ENCODE peak calls at places on chromosomes 6 and 20, in five cellular contexts. One of them, this sample, is unnamed.

GRCh38 chr6:127578900-127579299 is 1.9 kb downstream of the C6orf58 start:
- DNase-seq in adrenal gland: no peak
- DNase-seq in endothelial cell of umbilical vein: no peak
- DNase-seq in A549: no peak
- DNase-seq in heart left ventricle: no peak
- DNase-seq in this sample: no peak

GRCh38 chr6:3305216-3305565 is 46.4 kb downstream of the PSMG4 start:
- DNase-seq in A549: no peak
- DNase-seq in endothelial cell of umbilical vein: no peak
- DNase-seq in heart left ventricle: no peak
- DNase-seq in adrenal gland: no peak
- DNase-seq in this sample: no peak

GRCh38 chr6:143569035-143569434 is 57.5 kb upstream of the FUCA2 start:
- DNase-seq in heart left ventricle: no peak
- DNase-seq in adrenal gland: no peak
- DNase-seq in endothelial cell of umbilical vein: no peak
- DNase-seq in A549: no peak
- DNase-seq in this sample: no peak

GRCh38 chr20:3106658-3107463 is 22.3 kb upstream of the AVP start:
- DNase-seq in endothelial cell of umbilical vein: no peak
- DNase-seq in adrenal gland: no peak
- DNase-seq in A549: no peak
- DNase-seq in heart left ventricle: no peak
- DNase-seq in this sample: no peak

GRCh38 chr20:4814696-4815252 is 93.1 kb downstream of the PRND start:
- DNase-seq in endothelial cell of umbilical vein: peak; percentile 34
- DNase-seq in heart left ventricle: peak; percentile 65
- DNase-seq in A549: no peak
- DNase-seq in adrenal gland: no peak
- DNase-seq in this sample: peak; percentile 47

GRCh38 chr6:11198663-11199603 is 33.5 kb downstream of the NEDD9 start:
- DNase-seq in heart left ventricle: no peak
- DNase-seq in adrenal gland: no peak
- DNase-seq in A549: no peak
- DNase-seq in endothelial cell of umbilical vein: no peak
- DNase-seq in this sample: peak; percentile 41

GRCh38 chr6:124197148-124197547 is 393.5 kb downstream of the NKAIN2 start:
- DNase-seq in A549: no peak
- DNase-seq in adrenal gland: no peak
- DNase-seq in endothelial cell of umbilical vein: no peak
- DNase-seq in heart left ventricle: no peak
- DNase-seq in this sample: no peak

GRCh38 chr6:134123666-134124208 is 71.3 kb upstream of the SLC2A12 start:
- DNase-seq in endothelial cell of umbilical vein: peak; percentile 76
- DNase-seq in adrenal gland: no peak
- DNase-seq in heart left ventricle: no peak
- DNase-seq in A549: peak; percentile 19
- DNase-seq in this sample: no peak

GRCh38 chr6:36595168-36595818 is 1.1 kb downstream of the SRSF3 start:
- DNase-seq in heart left ventricle: peak; percentile 45
- DNase-seq in endothelial cell of umbilical vein: peak; percentile 52
- DNase-seq in A549: no peak
- DNase-seq in adrenal gland: peak; percentile 60
- DNase-seq in this sample: no peak

DNA sequence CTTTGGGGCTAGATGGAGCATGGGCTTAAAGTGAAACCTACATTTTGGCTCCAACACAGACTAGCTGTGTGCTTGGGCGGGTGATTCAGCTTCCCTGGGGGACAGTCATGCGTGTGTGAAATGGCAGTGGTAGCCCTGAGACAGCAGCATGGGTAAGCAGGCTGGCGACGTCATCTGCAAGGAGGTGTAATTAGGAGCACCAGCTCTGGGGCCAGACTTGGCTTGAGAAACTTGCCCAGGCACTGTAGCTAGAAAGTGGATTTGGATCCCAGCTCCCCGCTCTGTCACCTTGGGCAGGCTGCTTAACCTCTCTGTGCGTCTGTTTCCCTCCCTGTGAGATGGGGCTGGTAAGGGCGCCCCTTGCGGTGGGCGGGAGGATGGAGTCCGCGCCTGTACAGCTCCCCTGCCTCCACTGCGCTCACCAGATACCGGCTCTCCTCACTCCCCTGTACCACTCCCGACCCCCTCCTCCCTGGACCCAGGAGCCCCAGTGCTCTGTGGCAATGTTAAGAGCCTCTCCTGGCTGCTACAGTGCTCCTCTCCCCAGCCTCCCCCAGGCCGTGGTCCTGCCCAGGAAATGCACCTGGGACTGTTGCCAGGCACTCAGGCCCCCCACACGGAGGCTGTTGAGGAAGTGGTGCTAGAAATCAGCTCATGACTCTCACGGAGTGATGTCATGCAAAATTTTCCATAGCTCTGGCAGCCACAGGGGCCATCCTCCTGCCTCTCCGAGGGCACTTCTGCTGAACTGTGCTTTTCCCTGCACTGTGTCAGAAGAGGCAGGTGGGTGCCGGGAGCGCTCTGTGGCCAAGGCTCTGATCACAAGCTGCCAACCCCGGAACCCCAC is 44.6 kb downstream of the SYNJ2 start:
- DNase-seq in A549: peak; percentile 78
- DNase-seq in endothelial cell of umbilical vein: peak; percentile 98
- DNase-seq in heart left ventricle: peak; percentile 85
- DNase-seq in adrenal gland: peak; percentile 86
- DNase-seq in this sample: peak; percentile 70
- TF ChIP-seq POLR2A in A549: no peak
- TF ChIP-seq POLR2A in endothelial cell of umbilical vein: no peak
- TF ChIP-seq POLR2A in heart left ventricle: no peak
- TF ChIP-seq POLR2A in adrenal gland: peak; percentile 22
- TF ChIP-seq POLR2A in this sample: no peak

DNA sequence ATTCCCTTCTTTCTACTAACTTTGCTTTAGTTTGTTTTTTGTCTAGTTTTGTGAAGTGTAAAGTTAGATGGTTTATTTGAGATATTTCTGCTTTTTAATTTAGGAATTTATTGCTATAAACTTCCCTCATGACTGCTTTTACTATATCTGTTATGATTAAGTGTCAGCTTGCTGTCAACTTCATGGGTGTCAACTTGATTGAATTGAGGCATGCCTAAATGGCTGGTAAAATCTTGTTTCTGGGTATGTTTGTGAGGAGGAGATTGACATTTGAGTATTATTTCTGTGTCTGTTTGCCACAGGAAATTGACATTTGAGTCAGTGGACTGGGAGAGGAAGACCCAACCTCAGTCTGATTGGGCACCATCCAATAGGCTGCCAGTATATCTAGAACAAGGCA is 1147.0 kb upstream of the EYS start:
- DNase-seq in endothelial cell of umbilical vein: no peak
- DNase-seq in heart left ventricle: no peak
- DNase-seq in adrenal gland: no peak
- DNase-seq in A549: no peak
- DNase-seq in this sample: no peak
- TF ChIP-seq POLR2A in endothelial cell of umbilical vein: no peak
- TF ChIP-seq POLR2A in heart left ventricle: no peak
- TF ChIP-seq POLR2A in adrenal gland: no peak
- TF ChIP-seq POLR2A in A549: no peak
- TF ChIP-seq POLR2A in this sample: no peak

DNA sequence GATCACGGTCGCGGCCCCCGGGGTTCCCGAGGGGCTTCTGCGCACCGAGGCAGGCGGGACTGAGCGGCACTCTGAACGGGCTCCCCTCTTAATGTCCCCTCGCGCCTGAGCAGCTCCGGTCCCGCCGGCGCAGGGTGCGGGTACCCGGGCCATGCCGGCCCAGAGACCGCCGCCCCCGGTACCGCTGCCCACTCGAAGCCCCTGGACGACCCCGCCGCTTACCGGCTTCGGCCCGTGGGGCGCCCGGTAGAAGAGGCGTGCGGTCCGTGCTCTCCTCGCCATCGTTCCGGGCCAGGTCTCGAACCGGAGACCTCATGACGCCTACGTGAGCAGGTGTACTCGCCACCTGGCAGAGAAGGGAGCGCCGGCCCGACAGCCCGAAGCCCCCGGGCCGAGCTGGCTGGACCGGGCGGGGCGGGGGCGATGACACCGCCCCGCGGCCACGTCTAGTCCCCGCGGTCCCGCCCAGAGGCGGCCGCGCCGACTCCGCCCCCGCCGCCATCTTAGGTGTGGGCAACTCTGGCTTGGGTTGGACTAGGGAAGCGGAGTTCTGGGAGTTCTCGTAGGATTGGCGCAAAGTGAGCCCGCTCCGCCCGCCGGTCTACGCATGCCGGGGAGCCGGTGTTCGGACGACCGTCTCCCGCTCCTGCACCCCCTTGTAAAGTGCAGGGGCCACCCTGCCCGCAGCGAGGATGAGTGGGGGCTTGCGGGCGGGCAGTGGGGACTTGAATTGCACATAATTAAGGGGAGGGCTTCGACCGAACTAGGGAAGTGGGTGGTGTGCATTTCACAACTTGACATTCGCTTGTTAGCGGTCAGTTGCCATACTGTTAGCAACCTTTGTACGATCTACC is at the start of gene SLC17A5:
- DNase-seq in adrenal gland: peak; percentile 94
- DNase-seq in A549: peak; percentile 87
- DNase-seq in endothelial cell of umbilical vein: peak; percentile 95
- DNase-seq in heart left ventricle: peak; percentile 95
- DNase-seq in this sample: peak; percentile 85
- TF ChIP-seq POLR2A in adrenal gland: peak; percentile 85
- TF ChIP-seq POLR2A in A549: peak; percentile 61
- TF ChIP-seq POLR2A in endothelial cell of umbilical vein: peak; percentile 90
- TF ChIP-seq POLR2A in heart left ventricle: peak; percentile 82
- TF ChIP-seq POLR2A in this sample: peak; percentile 75

GRCh38 chr6:692858-693736 is at the start of gene EXOC2:
- DNase-seq in heart left ventricle: peak; percentile 91
- DNase-seq in A549: peak; percentile 35
- DNase-seq in adrenal gland: peak; percentile 83
- DNase-seq in endothelial cell of umbilical vein: peak; percentile 79
- DNase-seq in this sample: peak; percentile 83
- TF ChIP-seq POLR2A in heart left ventricle: peak; percentile 63
- TF ChIP-seq POLR2A in A549: peak; percentile 69
- TF ChIP-seq POLR2A in adrenal gland: peak; percentile 67
- TF ChIP-seq POLR2A in endothelial cell of umbilical vein: no peak
- TF ChIP-seq POLR2A in this sample: peak; percentile 62

GRCh38 chr6:31497595-31498476 is at the start of gene MICB:
- DNase-seq in heart left ventricle: peak; percentile 75
- DNase-seq in adrenal gland: peak; percentile 80
- DNase-seq in A549: peak; percentile 78
- DNase-seq in endothelial cell of umbilical vein: peak; percentile 85
- DNase-seq in this sample: peak; percentile 69
- TF ChIP-seq POLR2A in heart left ventricle: peak; percentile 60
- TF ChIP-seq POLR2A in adrenal gland: peak; percentile 40
- TF ChIP-seq POLR2A in A549: peak; percentile 64
- TF ChIP-seq POLR2A in endothelial cell of umbilical vein: peak; percentile 64
- TF ChIP-seq POLR2A in this sample: peak; percentile 34

DNA sequence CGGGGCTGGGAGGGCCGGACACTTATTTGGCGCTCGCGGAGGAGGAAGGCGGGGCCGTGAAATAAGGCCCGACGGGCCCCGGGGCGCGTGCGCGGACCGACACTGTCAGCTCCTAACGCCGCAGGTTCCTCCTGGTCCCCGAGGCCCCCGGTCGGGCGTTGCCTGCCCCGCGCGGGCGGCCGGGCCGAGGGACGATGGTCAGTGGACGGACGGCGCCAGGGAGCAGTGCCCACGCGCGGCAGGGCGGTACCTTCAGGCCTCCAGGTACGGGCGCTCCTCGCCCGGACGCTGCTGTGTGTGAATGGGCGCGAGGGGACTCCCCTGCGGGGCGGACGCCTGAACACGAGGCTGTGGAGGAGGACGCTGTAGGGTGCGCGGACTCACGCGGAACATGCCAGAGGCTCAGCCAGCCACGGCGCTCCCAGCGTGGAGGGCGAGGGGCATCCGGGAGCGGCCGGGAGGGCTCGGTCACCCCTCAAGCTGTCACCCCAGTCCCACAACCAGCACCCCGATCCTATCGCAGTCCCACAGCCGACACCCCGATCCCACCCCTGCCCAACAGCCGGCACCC is 313 bp upstream of the GMEB2 start:
- DNase-seq in heart left ventricle: peak; percentile 97
- DNase-seq in adrenal gland: peak; percentile 95
- DNase-seq in A549: peak; percentile 94
- DNase-seq in endothelial cell of umbilical vein: peak; percentile 93
- DNase-seq in this sample: peak; percentile 95
- TF ChIP-seq POLR2A in heart left ventricle: peak; percentile 81
- TF ChIP-seq POLR2A in adrenal gland: peak; percentile 81
- TF ChIP-seq POLR2A in A549: peak; percentile 73
- TF ChIP-seq POLR2A in endothelial cell of umbilical vein: peak; percentile 83
- TF ChIP-seq POLR2A in this sample: no peak

GRCh38 chr6:139376054-139376355 is 1.6 kb upstream of the CITED2 start:
- DNase-seq in adrenal gland: no peak
- DNase-seq in A549: no peak
- DNase-seq in endothelial cell of umbilical vein: no peak
- DNase-seq in heart left ventricle: peak; percentile 39
- DNase-seq in this sample: no peak

GRCh38 chr6:139373928-139374356 is 506 bp downstream of the CITED2 start:
- DNase-seq in endothelial cell of umbilical vein: no peak
- DNase-seq in adrenal gland: no peak
- DNase-seq in A549: peak; percentile 3
- DNase-seq in heart left ventricle: no peak
- DNase-seq in this sample: no peak

GRCh38 chr6:139375239-139376053 is 998 bp upstream of the CITED2 start:
- DNase-seq in A549: peak; percentile 64
- DNase-seq in heart left ventricle: peak; percentile 94
- DNase-seq in endothelial cell of umbilical vein: peak; percentile 94
- DNase-seq in adrenal gland: peak; percentile 93
- DNase-seq in this sample: peak; percentile 43

GRCh38 chr6:139373154-139373927 is 1.1 kb downstream of the CITED2 start:
- DNase-seq in endothelial cell of umbilical vein: peak; percentile 61
- DNase-seq in heart left ventricle: peak; percentile 75
- DNase-seq in adrenal gland: peak; percentile 60
- DNase-seq in A549: peak; percentile 6
- DNase-seq in this sample: peak; percentile 31

DNA sequence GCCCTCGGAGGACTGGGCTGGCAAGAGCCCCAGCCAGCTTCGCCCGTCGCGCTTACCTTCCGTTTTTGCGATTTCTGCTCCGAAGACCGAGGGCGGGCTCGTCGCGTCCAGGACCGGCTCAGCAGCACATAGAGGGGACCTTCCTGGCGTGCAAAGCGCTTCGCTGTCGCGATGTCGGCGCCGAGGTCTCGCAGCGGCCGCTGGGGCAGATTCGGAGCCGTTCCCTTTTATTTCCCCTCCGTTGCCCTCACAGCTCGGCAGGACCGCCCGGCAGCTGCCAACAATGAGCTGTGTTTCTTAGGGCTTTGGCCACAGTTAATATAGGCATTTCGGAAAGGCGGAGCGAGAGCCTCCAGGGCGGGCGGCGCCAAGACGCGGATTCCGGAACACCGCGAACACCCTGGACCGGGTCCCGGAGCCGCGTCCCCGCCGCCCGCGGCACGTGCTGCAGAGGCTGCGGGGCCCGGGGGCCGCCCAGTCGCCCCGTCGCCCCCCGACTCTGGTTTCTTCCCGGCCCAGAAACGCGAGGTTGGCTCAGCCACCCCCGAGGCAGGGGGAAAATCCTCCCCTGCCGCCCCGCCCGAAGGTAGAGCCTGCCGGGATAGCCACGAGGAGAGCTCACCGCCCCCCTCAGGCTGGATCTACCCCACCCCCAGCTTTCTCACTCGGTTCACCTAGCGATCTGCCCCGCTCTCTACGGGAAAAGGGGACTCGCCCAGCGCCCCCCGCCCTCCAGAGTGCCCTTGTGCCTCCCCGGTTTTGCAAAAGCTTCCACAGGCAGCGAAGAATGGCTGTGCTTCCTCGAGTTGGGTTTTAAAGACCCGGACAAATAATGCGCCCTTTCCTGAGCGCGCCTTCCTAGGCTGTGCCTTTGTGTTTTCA is at the start of gene CITED2:
- DNase-seq in A549: peak; percentile 49
- DNase-seq in endothelial cell of umbilical vein: peak; percentile 93
- DNase-seq in adrenal gland: peak; percentile 97
- DNase-seq in heart left ventricle: peak; percentile 95
- DNase-seq in this sample: peak; percentile 61
- TF ChIP-seq POLR2A in A549: peak; percentile 98
- TF ChIP-seq POLR2A in endothelial cell of umbilical vein: peak; percentile 99
- TF ChIP-seq POLR2A in adrenal gland: peak; percentile 100
- TF ChIP-seq POLR2A in heart left ventricle: peak; percentile 99
- TF ChIP-seq POLR2A in this sample: peak; percentile 99

This sample was measured in GM12891.